ENCODE peak calls at places on chromosomes 16 and 17, in eight cellular contexts. U is stimulated activated CD4-positive, alpha-beta T cell treated with anti-CD3 and anti-CD28 coated beads, Interleukin-2, amount 100 ng/mL, for 24 hours; A is SK-N-SH; G is non-pigmented ciliary epithelial cell; W is hepatic stellate cell; X is progenitor cell of endocrine pancreas; T is body of pancreas; P is activated T-cell treated with anti-CD3 and anti-CD28 coated beads, Interleukin-2, amount 50 U/mL, for 1 hour. J is an unnamed sample.

GRCh38 chr17:18004345-18004744 is 31.7 kb downstream of the DRC3 start:
- DNase-seq in P (no peak), W (no peak), U (no peak), T (no peak), G (no peak), A (no peak), X (no peak), J (no peak)

GRCh38 chr17:74340470-74341023 is 14.5 kb downstream of the KIF19 start:
- DNase-seq in X (no peak), P (no peak), A (peak; percentile 41), W (no peak), T (no peak), U (no peak), G (no peak), J (no peak)

GRCh38 chr17:45052052-45052772 is 780 bp upstream of the DCAKD start:
- DNase-seq in W (no peak), G (no peak), A (peak; percentile 65), P (peak; percentile 42), T (peak; percentile 26), U (peak; percentile 35), X (peak; percentile 33), J (no peak)

GRCh38 chr17:72008236-72008874 is 112.5 kb upstream of the SOX9 start:
- DNase-seq in T (no peak), X (no peak), A (peak; percentile 63), U (no peak), W (no peak), P (no peak), G (no peak), J (no peak)

GRCh38 chr17:7132511-7133094 is 18.0 kb upstream of the ASGR2 start:
- DNase-seq in T (no peak), P (peak; percentile 57), U (peak; percentile 62), W (no peak), X (no peak), G (no peak), A (no peak), J (no peak)

GRCh38 chr16:28321700-28322411 is 29.5 kb downstream of the SBK1 start:
- DNase-seq in T (peak; percentile 44), P (peak; percentile 55), G (no peak), X (no peak), A (peak; percentile 80), U (peak; percentile 61), W (peak; percentile 68), J (no peak)

GRCh38 chr17:16352838-16353701 is at the start of gene CENPV:
- DNase-seq in G (no peak), T (peak; percentile 74), U (peak; percentile 72), W (peak; percentile 64), A (peak; percentile 95), P (peak; percentile 80), X (peak; percentile 63), J (no peak)

GRCh38 chr16:88936008-88936912 is 40.7 kb downstream of the CBFA2T3 start:
- DNase-seq in X (no peak), U (no peak), T (peak; percentile 62), P (no peak), A (no peak), G (no peak), W (no peak), J (no peak)

GRCh38 chr17:68450391-68450790 is 6.9 kb downstream of the WIPI1 start:
- DNase-seq in A (no peak), W (no peak), U (no peak), G (no peak), X (no peak), T (no peak), P (no peak), J (no peak)

GRCh38 chr16:58478427-58478826 is 21.5 kb upstream of the NDRG4 start:
- DNase-seq in A (no peak), G (no peak), U (no peak), X (no peak), P (no peak), T (no peak), W (no peak), J (no peak)

GRCh38 chr17:29048440-29049360 is 5.8 kb downstream of the PIPOX start:
- DNase-seq in U (no peak), T (no peak), W (no peak), P (no peak), X (no peak), G (no peak), A (peak; percentile 80), J (no peak)